ENCODE peak calls at places on chromosome 22, in four cellular contexts. T is IMR-90, C is T-cell, W is Kasumi-1. P is an unnamed sample.

GRCh38 chr22:37684803-37685615 is 1.1 kb upstream of the NOL12 start:
- DNase-seq in T (no peak), C (no peak), W (no peak), P (no peak)

GRCh38 chr22:42743501-42743991 is 22.9 kb upstream of the A4GALT start:
- DNase-seq in T (no peak), C (no peak), W (no peak), P (no peak)

GRCh38 chr22:21446128-21446826 is 20.9 kb upstream of the TMEM191C start:
- DNase-seq in T (no peak), C (no peak), W (no peak), P (no peak)

GRCh38 chr22:30313527-30314385 is 13.0 kb downstream of the TBC1D10A start:
- DNase-seq in T (no peak), C (no peak), W (no peak), P (no peak)

GRCh38 chr22:36358533-36359171 is 29.1 kb downstream of the MYH9 start:
- DNase-seq in T (no peak), C (no peak), W (no peak), P (no peak)

GRCh38 chr22:42300286-42301071 is 30.0 kb upstream of the TCF20 start:
- DNase-seq in T (no peak), C (peak), W (peak), P (no peak)

GRCh38 chr22:43002198-43002577 is 12.8 kb downstream of the PACSIN2 start:
- DNase-seq in T (peak), C (no peak), W (peak), P (no peak)

GRCh38 chr22:22087854-22088657 is 105.5 kb upstream of the TOP3B start:
- DNase-seq in T (no peak), C (no peak), W (no peak), P (no peak)

GRCh38 chr22:31230155-31230870 is 18.2 kb downstream of the LIMK2 start:
- DNase-seq in T (peak), C (no peak), W (peak), P (no peak)

GRCh38 chr22:20918663-20919220 is 1.5 kb downstream of the CRKL start:
- DNase-seq in T (no peak), C (no peak), W (no peak), P (no peak)

GRCh38 chr22:37991738-37992442 is 7.5 kb upstream of the SOX10 start:
- DNase-seq in T (peak), C (no peak), W (no peak), P (no peak)

GRCh38 chr22:25112538-25113253 is 87.0 kb upstream of the CRYBB3 start:
- DNase-seq in T (no peak), C (no peak), W (no peak), P (no peak)

GRCh38 chr22:29382575-29383328 is 5.6 kb downstream of the AP1B1 start:
- DNase-seq in T (no peak), C (no peak), W (no peak), P (no peak)

GRCh38 chr22:22943521-22944267 is 56.1 kb downstream of the IGLL5 start:
- DNase-seq in T (no peak), C (no peak), W (no peak), P (no peak)

GRCh38 chr22:29476116-29476515 is 3.9 kb upstream of the NEFH start:
- DNase-seq in T (no peak), C (no peak), W (no peak), P (no peak)

GRCh38 chr22:31604746-31605705 is 57.0 kb downstream of the PISD start:
- DNase-seq in T (no peak), C (no peak), W (peak), P (no peak)

GRCh38 chr22:47175151-47175760 is 412.8 kb downstream of the TBC1D22A start:
- DNase-seq in T (peak), C (no peak), W (no peak), P (no peak)

GRCh38 chr22:43413826-43414225 is 2.0 kb downstream of the MPPED1 start:
- DNase-seq in T (no peak), C (no peak), W (no peak), P (no peak)

GRCh38 chr22:20569059-20570058 is 61.9 kb downstream of the MED15 start:
- DNase-seq in T (peak), C (peak), W (no peak), P (no peak)

GRCh38 chr22:18032455-18033101 is 8.2 kb upstream of the MICAL3 start:
- DNase-seq in T (peak), C (no peak), W (no peak), P (no peak)

GRCh38 chr22:18056802-18057474 is 20.9 kb upstream of the PEX26 start:
- DNase-seq in T (no peak), C (no peak), W (no peak), P (no peak)

GRCh38 chr22:45271667-45272188 is 13.0 kb upstream of the UPK3A start:
- DNase-seq in T (no peak), C (no peak), W (no peak), P (no peak)

GRCh38 chr22:40531951-40532900 is 104.3 kb downstream of the MRTFA start:
- DNase-seq in T (no peak), C (no peak), W (no peak), P (no peak)

GRCh38 chr22:45585437-45585755 is 82.7 kb downstream of the FBLN1 start:
- DNase-seq in T (peak), C (no peak), W (no peak), P (no peak)

GRCh38 chr22:37904572-37905533 is 1.2 kb upstream of the MICALL1 start:
- DNase-seq in T (peak), C (no peak), W (peak), P (no peak)

GRCh38 chr22:39290724-39291161 is 28.7 kb downstream of the RPL3 start:
- DNase-seq in T (peak), C (no peak), W (no peak), P (no peak)

P was measured in KG1.